ENCODE peak calls at places on chromosomes 2 and 18, in nine cellular contexts. One of them, this sample, is unnamed.

GRCh38 chr2:190532581-190532980 is 1.9 kb downstream of the NEMP2 start:
- DNase-seq in erythroblast: no peak
- DNase-seq in KG1: peak
- DNase-seq in Calu3: no peak
- DNase-seq in MCF 10A: no peak
- DNase-seq in endothelial cell: no peak
- DNase-seq in nucleus accumbens: no peak
- DNase-seq in EL: no peak
- DNase-seq in fibroblast of the conjunctiva: no peak
- DNase-seq in this sample: no peak

GRCh38 chr2:231100990-231101389 is 23.9 kb downstream of the HTR2B start:
- DNase-seq in erythroblast: no peak
- DNase-seq in KG1: no peak
- DNase-seq in Calu3: no peak
- DNase-seq in MCF 10A: no peak
- DNase-seq in endothelial cell: no peak
- DNase-seq in nucleus accumbens: no peak
- DNase-seq in EL: no peak
- DNase-seq in fibroblast of the conjunctiva: no peak
- DNase-seq in this sample: no peak

GRCh38 chr2:29390131-29390530 is 274.9 kb downstream of the CLIP4 start:
- DNase-seq in erythroblast: no peak
- DNase-seq in KG1: no peak
- DNase-seq in Calu3: no peak
- DNase-seq in MCF 10A: no peak
- DNase-seq in endothelial cell: no peak
- DNase-seq in nucleus accumbens: no peak
- DNase-seq in EL: no peak
- DNase-seq in fibroblast of the conjunctiva: no peak
- DNase-seq in this sample: no peak

GRCh38 chr2:199070550-199070949 is 387.2 kb downstream of the SATB2 start:
- DNase-seq in erythroblast: no peak
- DNase-seq in KG1: no peak
- DNase-seq in Calu3: no peak
- DNase-seq in MCF 10A: no peak
- DNase-seq in endothelial cell: no peak
- DNase-seq in nucleus accumbens: no peak
- DNase-seq in EL: no peak
- DNase-seq in fibroblast of the conjunctiva: no peak
- DNase-seq in this sample: no peak

GRCh38 chr2:62529758-62530157 is 23.8 kb upstream of the TMEM17 start:
- DNase-seq in erythroblast: no peak
- DNase-seq in KG1: no peak
- DNase-seq in Calu3: no peak
- DNase-seq in MCF 10A: no peak
- DNase-seq in endothelial cell: no peak
- DNase-seq in nucleus accumbens: no peak
- DNase-seq in EL: no peak
- DNase-seq in fibroblast of the conjunctiva: no peak
- DNase-seq in this sample: no peak

GRCh38 chr2:21381421-21381820 is 257.7 kb downstream of the TDRD15 start:
- DNase-seq in erythroblast: no peak
- DNase-seq in KG1: no peak
- DNase-seq in Calu3: no peak
- DNase-seq in MCF 10A: peak
- DNase-seq in endothelial cell: no peak
- DNase-seq in nucleus accumbens: no peak
- DNase-seq in EL: no peak
- DNase-seq in fibroblast of the conjunctiva: no peak
- DNase-seq in this sample: no peak

GRCh38 chr18:68984342-68984741 is 186.5 kb downstream of the CCDC102B start:
- DNase-seq in erythroblast: no peak
- DNase-seq in KG1: no peak
- DNase-seq in Calu3: no peak
- DNase-seq in MCF 10A: peak
- DNase-seq in endothelial cell: no peak
- DNase-seq in nucleus accumbens: no peak
- DNase-seq in EL: no peak
- DNase-seq in fibroblast of the conjunctiva: no peak
- DNase-seq in this sample: no peak

GRCh38 chr2:102187191-102188150 is 648 bp downstream of the IL1RL2 start:
- DNase-seq in erythroblast: peak
- DNase-seq in KG1: no peak
- DNase-seq in Calu3: no peak
- DNase-seq in MCF 10A: no peak
- DNase-seq in endothelial cell: peak
- DNase-seq in nucleus accumbens: peak
- DNase-seq in EL: peak
- DNase-seq in fibroblast of the conjunctiva: no peak
- DNase-seq in this sample: no peak

GRCh38 chr2:38771632-38772031 is 6.4 kb upstream of the GEMIN6 start:
- DNase-seq in erythroblast: peak
- DNase-seq in KG1: no peak
- DNase-seq in Calu3: no peak
- DNase-seq in MCF 10A: no peak
- DNase-seq in endothelial cell: no peak
- DNase-seq in nucleus accumbens: no peak
- DNase-seq in EL: peak
- DNase-seq in fibroblast of the conjunctiva: no peak
- DNase-seq in this sample: no peak

GRCh38 chr2:226855766-226856165 is 19.9 kb downstream of the RHBDD1 start:
- DNase-seq in erythroblast: no peak
- DNase-seq in KG1: no peak
- DNase-seq in Calu3: no peak
- DNase-seq in MCF 10A: no peak
- DNase-seq in endothelial cell: no peak
- DNase-seq in nucleus accumbens: no peak
- DNase-seq in EL: no peak
- DNase-seq in fibroblast of the conjunctiva: no peak
- DNase-seq in this sample: no peak

GRCh38 chr2:19857806-19858205 is 44.0 kb downstream of the TTC32 start:
- DNase-seq in erythroblast: no peak
- DNase-seq in KG1: no peak
- DNase-seq in Calu3: no peak
- DNase-seq in MCF 10A: no peak
- DNase-seq in endothelial cell: no peak
- DNase-seq in nucleus accumbens: no peak
- DNase-seq in EL: peak
- DNase-seq in fibroblast of the conjunctiva: no peak
- DNase-seq in this sample: no peak

GRCh38 chr2:64014628-64015027 is 4.6 kb downstream of the VPS54 start:
- DNase-seq in erythroblast: no peak
- DNase-seq in KG1: no peak
- DNase-seq in Calu3: no peak
- DNase-seq in MCF 10A: no peak
- DNase-seq in endothelial cell: no peak
- DNase-seq in nucleus accumbens: no peak
- DNase-seq in EL: no peak
- DNase-seq in fibroblast of the conjunctiva: no peak
- DNase-seq in this sample: no peak

GRCh38 chr2:84939426-84940087 is 31.4 kb upstream of the KCMF1 start:
- DNase-seq in erythroblast: no peak
- DNase-seq in KG1: no peak
- DNase-seq in Calu3: peak
- DNase-seq in MCF 10A: no peak
- DNase-seq in endothelial cell: no peak
- DNase-seq in nucleus accumbens: no peak
- DNase-seq in EL: no peak
- DNase-seq in fibroblast of the conjunctiva: no peak
- DNase-seq in this sample: no peak

GRCh38 chr2:164706522-164706921 is 85.2 kb upstream of the GRB14 start:
- DNase-seq in erythroblast: no peak
- DNase-seq in KG1: no peak
- DNase-seq in Calu3: no peak
- DNase-seq in MCF 10A: peak
- DNase-seq in endothelial cell: no peak
- DNase-seq in nucleus accumbens: no peak
- DNase-seq in EL: peak
- DNase-seq in fibroblast of the conjunctiva: peak
- DNase-seq in this sample: no peak

GRCh38 chr18:11861583-11862288 is 10.5 kb downstream of the CHMP1B start:
- DNase-seq in erythroblast: no peak
- DNase-seq in KG1: no peak
- DNase-seq in Calu3: no peak
- DNase-seq in MCF 10A: no peak
- DNase-seq in endothelial cell: no peak
- DNase-seq in nucleus accumbens: no peak
- DNase-seq in EL: no peak
- DNase-seq in fibroblast of the conjunctiva: no peak
- DNase-seq in this sample: no peak

GRCh38 chr2:1157107-1157506 is 206.5 kb downstream of the SNTG2 start:
- DNase-seq in erythroblast: no peak
- DNase-seq in KG1: no peak
- DNase-seq in Calu3: no peak
- DNase-seq in MCF 10A: no peak
- DNase-seq in endothelial cell: no peak
- DNase-seq in nucleus accumbens: no peak
- DNase-seq in EL: no peak
- DNase-seq in fibroblast of the conjunctiva: no peak
- DNase-seq in this sample: no peak

GRCh38 chr2:179251865-179252264 is 12.8 kb downstream of the SESTD1 start:
- DNase-seq in erythroblast: no peak
- DNase-seq in KG1: no peak
- DNase-seq in Calu3: no peak
- DNase-seq in MCF 10A: no peak
- DNase-seq in endothelial cell: no peak
- DNase-seq in nucleus accumbens: no peak
- DNase-seq in EL: no peak
- DNase-seq in fibroblast of the conjunctiva: no peak
- DNase-seq in this sample: no peak

GRCh38 chr2:234203135-234203984 is 152.9 kb downstream of the SPP2 start:
- DNase-seq in erythroblast: no peak
- DNase-seq in KG1: no peak
- DNase-seq in Calu3: peak
- DNase-seq in MCF 10A: peak
- DNase-seq in endothelial cell: no peak
- DNase-seq in nucleus accumbens: no peak
- DNase-seq in EL: peak
- DNase-seq in fibroblast of the conjunctiva: peak
- DNase-seq in this sample: no peak

GRCh38 chr2:31318360-31319336 is 84.7 kb downstream of the EHD3 start:
- DNase-seq in erythroblast: no peak
- DNase-seq in KG1: peak
- DNase-seq in Calu3: no peak
- DNase-seq in MCF 10A: peak
- DNase-seq in endothelial cell: no peak
- DNase-seq in nucleus accumbens: no peak
- DNase-seq in EL: peak
- DNase-seq in fibroblast of the conjunctiva: peak
- DNase-seq in this sample: no peak

GRCh38 chr2:224645722-224646121 is 60.6 kb upstream of the CUL3 start:
- DNase-seq in erythroblast: no peak
- DNase-seq in KG1: no peak
- DNase-seq in Calu3: peak
- DNase-seq in MCF 10A: no peak
- DNase-seq in endothelial cell: no peak
- DNase-seq in nucleus accumbens: no peak
- DNase-seq in EL: no peak
- DNase-seq in fibroblast of the conjunctiva: no peak
- DNase-seq in this sample: no peak

GRCh38 chr2:173126819-173127218 is 51.2 kb downstream of the MAP3K20 start:
- DNase-seq in erythroblast: no peak
- DNase-seq in KG1: no peak
- DNase-seq in Calu3: no peak
- DNase-seq in MCF 10A: no peak
- DNase-seq in endothelial cell: no peak
- DNase-seq in nucleus accumbens: no peak
- DNase-seq in EL: peak
- DNase-seq in fibroblast of the conjunctiva: no peak
- DNase-seq in this sample: no peak

GRCh38 chr2:158990397-158991209 is 22.2 kb downstream of the TANC1 start:
- DNase-seq in erythroblast: no peak
- DNase-seq in KG1: no peak
- DNase-seq in Calu3: no peak
- DNase-seq in MCF 10A: peak
- DNase-seq in endothelial cell: no peak
- DNase-seq in nucleus accumbens: no peak
- DNase-seq in EL: peak
- DNase-seq in fibroblast of the conjunctiva: no peak
- DNase-seq in this sample: no peak

GRCh38 chr2:28681216-28681981 is 70.2 kb upstream of the PPP1CB start:
- DNase-seq in erythroblast: no peak
- DNase-seq in KG1: no peak
- DNase-seq in Calu3: peak
- DNase-seq in MCF 10A: peak
- DNase-seq in endothelial cell: no peak
- DNase-seq in nucleus accumbens: no peak
- DNase-seq in EL: peak
- DNase-seq in fibroblast of the conjunctiva: no peak
- DNase-seq in this sample: no peak

GRCh38 chr2:62501794-62502500 is 4.0 kb downstream of the TMEM17 start:
- DNase-seq in erythroblast: peak
- DNase-seq in KG1: no peak
- DNase-seq in Calu3: no peak
- DNase-seq in MCF 10A: no peak
- DNase-seq in endothelial cell: no peak
- DNase-seq in nucleus accumbens: no peak
- DNase-seq in EL: peak
- DNase-seq in fibroblast of the conjunctiva: peak
- DNase-seq in this sample: no peak

GRCh38 chr2:134445116-134445515 is 191.2 kb downstream of the MGAT5 start:
- DNase-seq in erythroblast: no peak
- DNase-seq in KG1: no peak
- DNase-seq in Calu3: no peak
- DNase-seq in MCF 10A: no peak
- DNase-seq in endothelial cell: no peak
- DNase-seq in nucleus accumbens: no peak
- DNase-seq in EL: no peak
- DNase-seq in fibroblast of the conjunctiva: no peak
- DNase-seq in this sample: no peak

GRCh38 chr18:41870817-41871216 is 84.2 kb upstream of the PIK3C3 start:
- DNase-seq in erythroblast: no peak
- DNase-seq in KG1: no peak
- DNase-seq in Calu3: no peak
- DNase-seq in MCF 10A: peak
- DNase-seq in endothelial cell: no peak
- DNase-seq in nucleus accumbens: no peak
- DNase-seq in EL: peak
- DNase-seq in fibroblast of the conjunctiva: no peak
- DNase-seq in this sample: no peak

This sample was measured in WERI-Rb-1.